ENCODE peak calls at places on chromosomes 6 and 20, in four cellular contexts. R is WTC11, K is HepG2, W is K562. A is an unnamed sample.
A peak's percentile ranks its signal among the peaks of the same experiment; 100 is the strongest.

GRCh38 chr6:33746036-33746600 is 587 bp downstream of the IP6K3 start:
- DNase-seq in W (peak; percentile 36), R (no peak), K (no peak), A (no peak)

GRCh38 chr20:33387177-33387576 is 14.1 kb downstream of the CDK5RAP1 start:
- DNase-seq in W (no peak), K (no peak), R (no peak), A (no peak)

GRCh38 chr6:150517175-150517574 is 82.5 kb upstream of the PLEKHG1 start:
- DNase-seq in R (no peak), K (no peak), W (no peak), A (no peak)

GRCh38 chr6:44202332-44202971 is 14.3 kb upstream of the MYMX start:
- DNase-seq in W (no peak), R (peak; percentile 79), K (no peak), A (no peak)

GRCh38 chr20:63155266-63156165 is 60.4 kb downstream of the YTHDF1 start:
- DNase-seq in K (no peak), W (no peak), R (no peak), A (no peak)

GRCh38 chr6:4647414-4648365 is 128.5 kb upstream of the CDYL start:
- DNase-seq in K (peak; percentile 53), W (peak; percentile 87), R (peak; percentile 88), A (peak; percentile 82)

GRCh38 chr6:43916924-43917877 is 147.2 kb downstream of the VEGFA start:
- DNase-seq in W (no peak), K (peak; percentile 92), R (no peak), A (no peak)

GRCh38 chr20:11687546-11688292 is 230.0 kb upstream of the BTBD3 start:
- DNase-seq in W (no peak), K (peak; percentile 84), R (no peak), A (no peak)

GRCh38 chr6:3022765-3023662 is 23.3 kb downstream of the NQO2 start:
- DNase-seq in K (no peak), R (no peak), W (no peak), A (no peak)

GRCh38 chr6:71412559-71412958 is 123.9 kb downstream of the OGFRL1 start:
- DNase-seq in W (no peak), R (no peak), K (no peak), A (peak; percentile 25)

GRCh38 chr6:143286280-143286795 is 164.2 kb downstream of the ADAT2 start:
- DNase-seq in W (no peak), K (no peak), R (no peak), A (no peak)

GRCh38 chr6:130367767-130368166 is 1.9 kb downstream of the TMEM200A start:
- DNase-seq in W (no peak), K (no peak), R (no peak), A (no peak)

GRCh38 chr6:169028343-169028742 is 225.3 kb downstream of the THBS2 start:
- DNase-seq in K (no peak), R (no peak), W (no peak), A (no peak)

GRCh38 chr6:51793393-51793792 is 294.0 kb downstream of the PKHD1 start:
- DNase-seq in K (no peak), W (no peak), R (no peak), A (no peak)

GRCh38 chr6:145245119-145245518 is 490.2 kb downstream of the EPM2A start:
- DNase-seq in W (no peak), K (no peak), R (no peak), A (no peak)

GRCh38 chr20:17571967-17572638 is 2.2 kb downstream of the DSTN start:
- DNase-seq in K (no peak), W (no peak), R (no peak), A (no peak)

GRCh38 chr6:35711731-35712130 is 23.0 kb upstream of the FKBP5 start:
- DNase-seq in R (no peak), K (no peak), W (no peak), A (no peak)

GRCh38 chr6:117549606-117550005 is 52.7 kb downstream of the GOPC start:
- DNase-seq in K (no peak), R (no peak), W (no peak), A (no peak)
- TF ChIP-seq ELF4 in K (no peak), R (no peak), W (no peak), A (no peak)

DNA sequence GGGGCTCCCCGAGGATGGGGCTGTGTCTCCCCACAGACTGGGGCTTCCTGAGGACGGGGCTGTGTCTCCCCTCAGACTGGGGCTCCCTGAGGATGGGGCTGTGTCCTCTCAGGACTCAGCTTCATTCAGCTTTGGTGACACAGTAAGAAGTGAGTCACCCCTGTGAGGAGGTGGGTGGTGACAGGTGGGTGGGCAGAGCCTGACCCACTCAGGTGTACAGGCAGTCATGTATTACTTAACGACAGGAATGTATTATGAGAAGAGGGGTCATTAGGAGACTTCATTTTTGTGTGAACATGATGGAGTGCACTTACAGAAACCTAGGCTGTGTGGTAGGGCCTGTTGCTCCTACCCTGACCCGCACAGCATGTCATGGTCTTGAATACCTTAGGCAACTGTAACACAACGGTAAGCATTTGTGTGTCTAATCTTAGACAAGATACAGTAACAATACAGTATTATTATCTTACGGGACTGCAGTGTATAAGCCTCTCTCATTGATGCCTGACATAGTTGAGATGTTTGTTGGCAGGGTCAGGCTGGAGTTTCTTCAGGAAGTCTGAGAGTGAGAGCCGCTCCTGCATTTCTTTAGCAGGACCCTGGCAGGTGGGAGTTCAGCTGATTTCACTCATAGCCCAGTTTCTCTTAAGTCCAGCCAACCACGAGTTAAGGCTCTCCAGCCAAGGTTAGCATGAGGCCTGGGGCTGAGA is 10.9 kb upstream of the PGC start:
- DNase-seq in K (no peak), R (no peak), W (no peak), A (no peak)
- TF ChIP-seq ELF4 in K (no peak), R (no peak), W (no peak), A (no peak)

GRCh38 chr20:57482148-57482547 is 42.8 kb downstream of the CTCFL start:
- DNase-seq in R (no peak), K (no peak), W (no peak), A (no peak)

GRCh38 chr20:57484772-57485171 is 40.2 kb downstream of the CTCFL start:
- DNase-seq in W (no peak), R (no peak), K (no peak), A (no peak)

GRCh38 chr20:57483287-57484050 is 41.5 kb downstream of the CTCFL start:
- DNase-seq in W (no peak), R (no peak), K (no peak), A (no peak)

GRCh38 chr20:57481281-57481711 is 43.6 kb downstream of the CTCFL start:
- DNase-seq in R (no peak), K (no peak), W (no peak), A (no peak)

DNA sequence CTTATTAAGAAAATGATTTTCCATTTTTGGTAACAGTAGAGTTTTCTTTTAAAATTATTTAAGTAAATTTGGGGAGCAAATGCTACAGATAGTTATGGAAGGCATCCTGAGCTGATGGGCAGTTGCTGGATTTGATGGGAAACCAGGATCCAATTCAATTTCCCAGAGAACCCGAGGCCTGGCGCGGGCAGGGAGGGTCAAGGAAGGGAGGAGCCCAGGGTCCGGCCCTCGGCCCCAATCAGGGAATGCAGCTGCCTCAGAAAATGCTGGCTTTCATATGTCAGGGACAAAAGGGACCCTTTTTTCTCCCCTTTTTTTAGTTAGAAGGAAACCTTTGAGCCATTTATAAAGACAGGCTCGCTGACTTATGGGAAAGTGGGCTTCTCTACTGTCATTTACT is 42.1 kb downstream of the CTCFL start:
- DNase-seq in K (no peak), R (no peak), W (no peak), A (no peak)
- TF ChIP-seq ELF4 in K (no peak), R (no peak), W (no peak), A (no peak)

GRCh38 chr6:113949499-113949898 is 21.4 kb downstream of the HDAC2 start:
- DNase-seq in R (no peak), K (no peak), W (no peak), A (no peak)

GRCh38 chr6:113954653-113955052 is 16.3 kb downstream of the HDAC2 start:
- DNase-seq in W (no peak), K (no peak), R (no peak), A (no peak)

GRCh38 chr6:113959235-113959634 is 11.7 kb downstream of the HDAC2 start:
- DNase-seq in R (no peak), W (no peak), K (no peak), A (no peak)

DNA sequence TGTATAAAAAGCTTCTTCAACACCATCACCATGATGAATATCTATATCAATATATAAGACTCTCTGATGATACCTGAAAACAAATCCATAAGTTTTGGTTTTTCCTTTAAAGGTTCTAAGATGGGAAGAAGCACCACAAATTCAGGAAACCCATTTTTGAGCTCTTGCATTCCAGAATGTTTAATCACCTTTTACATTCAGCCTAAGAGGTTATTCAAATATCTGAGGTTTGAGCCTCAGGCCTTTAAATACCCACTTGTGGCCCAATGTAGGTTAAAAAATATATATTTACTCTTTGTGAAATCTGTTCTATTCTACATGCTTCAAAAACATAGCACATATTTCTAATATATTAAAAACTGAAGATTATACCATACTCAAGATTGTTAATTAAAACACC is 17.6 kb downstream of the HDAC2 start:
- DNase-seq in K (no peak), R (no peak), W (no peak), A (no peak)
- TF ChIP-seq ELF4 in K (no peak), R (no peak), W (no peak), A (no peak)